ENCODE peak calls at places on chromosome 2, in ten cellular contexts. One of them, this sample, is unnamed.

GRCh38 chr2:200744252-200744651 is 67.5 kb upstream of the BZW1 start:
- DNase-seq in GM23248: no peak
- DNase-seq in AG08396: no peak
- DNase-seq in NCI-H446: no peak
- DNase-seq in IMR-90: no peak
- DNase-seq in frontal cortex: no peak
- DNase-seq in heart right ventricle: no peak
- DNase-seq in effector CD4-positive, alpha-beta T cell: no peak
- DNase-seq in Daoy: no peak
- DNase-seq in iPS-NIHi11: no peak
- DNase-seq in this sample: no peak

GRCh38 chr2:239381709-239382134 is 19.1 kb downstream of the HDAC4 start:
- DNase-seq in effector CD4-positive, alpha-beta T cell: no peak
- DNase-seq in iPS-NIHi11: no peak
- DNase-seq in GM23248: no peak
- DNase-seq in heart right ventricle: no peak
- DNase-seq in IMR-90: no peak
- DNase-seq in AG08396: no peak
- DNase-seq in NCI-H446: no peak
- DNase-seq in Daoy: no peak
- DNase-seq in frontal cortex: peak
- DNase-seq in this sample: peak

GRCh38 chr2:51693640-51694039 is 661.7 kb upstream of the NRXN1 start:
- DNase-seq in NCI-H446: no peak
- DNase-seq in IMR-90: no peak
- DNase-seq in iPS-NIHi11: no peak
- DNase-seq in Daoy: no peak
- DNase-seq in GM23248: peak
- DNase-seq in AG08396: no peak
- DNase-seq in frontal cortex: no peak
- DNase-seq in effector CD4-positive, alpha-beta T cell: no peak
- DNase-seq in heart right ventricle: no peak
- DNase-seq in this sample: no peak

GRCh38 chr2:171858397-171858958 is 35.6 kb downstream of the SLC25A12 start:
- DNase-seq in effector CD4-positive, alpha-beta T cell: no peak
- DNase-seq in iPS-NIHi11: no peak
- DNase-seq in Daoy: no peak
- DNase-seq in AG08396: no peak
- DNase-seq in heart right ventricle: no peak
- DNase-seq in GM23248: no peak
- DNase-seq in NCI-H446: no peak
- DNase-seq in frontal cortex: no peak
- DNase-seq in IMR-90: no peak
- DNase-seq in this sample: no peak

GRCh38 chr2:191636235-191636543 is 41.7 kb upstream of the NABP1 start:
- DNase-seq in IMR-90: peak
- DNase-seq in frontal cortex: no peak
- DNase-seq in iPS-NIHi11: no peak
- DNase-seq in heart right ventricle: no peak
- DNase-seq in AG08396: peak
- DNase-seq in GM23248: peak
- DNase-seq in effector CD4-positive, alpha-beta T cell: no peak
- DNase-seq in Daoy: peak
- DNase-seq in NCI-H446: no peak
- DNase-seq in this sample: no peak

GRCh38 chr2:40120021-40120420 is 331.9 kb downstream of the SLC8A1 start:
- DNase-seq in GM23248: no peak
- DNase-seq in Daoy: no peak
- DNase-seq in heart right ventricle: no peak
- DNase-seq in frontal cortex: no peak
- DNase-seq in iPS-NIHi11: no peak
- DNase-seq in IMR-90: no peak
- DNase-seq in effector CD4-positive, alpha-beta T cell: no peak
- DNase-seq in NCI-H446: peak
- DNase-seq in AG08396: no peak
- DNase-seq in this sample: no peak

GRCh38 chr2:219406861-219407230 is 11.3 kb upstream of the DES start:
- DNase-seq in heart right ventricle: peak
- DNase-seq in Daoy: peak
- DNase-seq in effector CD4-positive, alpha-beta T cell: no peak
- DNase-seq in iPS-NIHi11: no peak
- DNase-seq in IMR-90: peak
- DNase-seq in frontal cortex: no peak
- DNase-seq in AG08396: peak
- DNase-seq in GM23248: peak
- DNase-seq in NCI-H446: no peak
- DNase-seq in this sample: no peak

GRCh38 chr2:36560726-36561125 is 37.2 kb downstream of the FEZ2 start:
- DNase-seq in heart right ventricle: no peak
- DNase-seq in effector CD4-positive, alpha-beta T cell: no peak
- DNase-seq in AG08396: no peak
- DNase-seq in frontal cortex: no peak
- DNase-seq in Daoy: no peak
- DNase-seq in IMR-90: no peak
- DNase-seq in iPS-NIHi11: no peak
- DNase-seq in NCI-H446: no peak
- DNase-seq in GM23248: no peak
- DNase-seq in this sample: no peak

GRCh38 chr2:144230452-144231085 is 289.4 kb downstream of the ZEB2 start:
- DNase-seq in effector CD4-positive, alpha-beta T cell: no peak
- DNase-seq in iPS-NIHi11: no peak
- DNase-seq in GM23248: peak
- DNase-seq in heart right ventricle: no peak
- DNase-seq in NCI-H446: no peak
- DNase-seq in Daoy: peak
- DNase-seq in IMR-90: peak
- DNase-seq in frontal cortex: no peak
- DNase-seq in AG08396: no peak
- DNase-seq in this sample: no peak

This sample was measured in left lung.